ENCODE peak calls at places on chromosomes 1 and 21, in four cellular contexts. One of them, this sample, is unnamed.

GRCh38 chr1:59730759-59731478 is 83.8 kb upstream of the HOOK1 start:
- DNase-seq in K562: peak
- DNase-seq in Panc1: peak
- DNase-seq in HepG2: peak
- DNase-seq in this sample: peak

GRCh38 chr1:197486948-197487347 is 218.9 kb downstream of the CRB1 start:
- DNase-seq in K562: no peak
- DNase-seq in Panc1: no peak
- DNase-seq in HepG2: no peak
- DNase-seq in this sample: no peak

GRCh38 chr1:14637233-14637632 is 38.7 kb downstream of the KAZN start:
- DNase-seq in K562: no peak
- DNase-seq in Panc1: no peak
- DNase-seq in HepG2: no peak
- DNase-seq in this sample: no peak

GRCh38 chr21:34630536-34631143 is 15.7 kb upstream of the RCAN1 start:
- DNase-seq in K562: peak
- DNase-seq in Panc1: peak
- DNase-seq in HepG2: peak
- DNase-seq in this sample: peak

GRCh38 chr1:227214170-227214569 is 104.1 kb downstream of the CDC42BPA start:
- DNase-seq in K562: no peak
- DNase-seq in Panc1: no peak
- DNase-seq in HepG2: no peak
- DNase-seq in this sample: no peak

GRCh38 chr1:78855258-78855657 is 151.3 kb downstream of the ADGRL4 start:
- DNase-seq in K562: no peak
- DNase-seq in Panc1: no peak
- DNase-seq in HepG2: no peak
- DNase-seq in this sample: no peak

GRCh38 chr21:22573834-22574233 is 1575.6 kb downstream of the NCAM2 start:
- DNase-seq in K562: no peak
- DNase-seq in Panc1: no peak
- DNase-seq in HepG2: no peak
- DNase-seq in this sample: no peak

GRCh38 chr1:212410231-212410825 is 4.4 kb downstream of the PACC1 start:
- DNase-seq in K562: no peak
- DNase-seq in Panc1: no peak
- DNase-seq in HepG2: peak
- DNase-seq in this sample: no peak

GRCh38 chr1:35432231-35432630 is 125.0 kb downstream of the KIAA0319L start:
- DNase-seq in K562: no peak
- DNase-seq in Panc1: no peak
- DNase-seq in HepG2: no peak
- DNase-seq in this sample: no peak

GRCh38 chr1:23922321-23922943 is 9.3 kb upstream of the CNR2 start:
- DNase-seq in K562: no peak
- DNase-seq in Panc1: no peak
- DNase-seq in HepG2: no peak
- DNase-seq in this sample: no peak

GRCh38 chr1:28163496-28164120 is 12.9 kb downstream of the PTAFR start:
- DNase-seq in K562: no peak
- DNase-seq in Panc1: no peak
- DNase-seq in HepG2: no peak
- DNase-seq in this sample: no peak

GRCh38 chr21:46622226-46622625 is 13.2 kb upstream of the PRMT2 start:
- DNase-seq in K562: no peak
- DNase-seq in Panc1: no peak
- DNase-seq in HepG2: peak
- DNase-seq in this sample: no peak

GRCh38 chr1:229273507-229274232 is 2.8 kb downstream of the RAB4A start:
- DNase-seq in K562: no peak
- DNase-seq in Panc1: no peak
- DNase-seq in HepG2: peak
- DNase-seq in this sample: no peak

GRCh38 chr1:171381866-171382210 is 67.9 kb downstream of the FMO4 start:
- DNase-seq in K562: no peak
- DNase-seq in Panc1: no peak
- DNase-seq in HepG2: no peak
- DNase-seq in this sample: no peak

GRCh38 chr1:215418876-215419442 is 148.1 kb upstream of the KCTD3 start:
- DNase-seq in K562: no peak
- DNase-seq in Panc1: no peak
- DNase-seq in HepG2: no peak
- DNase-seq in this sample: no peak

GRCh38 chr21:31098576-31099005 is 60.3 kb upstream of the KRTAP19-8 start:
- DNase-seq in K562: peak
- DNase-seq in Panc1: peak
- DNase-seq in HepG2: peak
- DNase-seq in this sample: peak

GRCh38 chr1:39490596-39491145 is 765 bp upstream of the BMP8A start:
- DNase-seq in K562: no peak
- DNase-seq in Panc1: no peak
- DNase-seq in HepG2: no peak
- DNase-seq in this sample: no peak

GRCh38 chr1:19344372-19344810 is 32.3 kb downstream of the SLC66A1 start:
- DNase-seq in K562: peak
- DNase-seq in Panc1: no peak
- DNase-seq in HepG2: peak
- DNase-seq in this sample: no peak

GRCh38 chr1:226975909-226976670 is 36.0 kb downstream of the COQ8A start:
- DNase-seq in K562: no peak
- DNase-seq in Panc1: no peak
- DNase-seq in HepG2: no peak
- DNase-seq in this sample: no peak

GRCh38 chr1:213984387-213985180 is 3.2 kb upstream of the PROX1 start:
- DNase-seq in K562: no peak
- DNase-seq in Panc1: no peak
- DNase-seq in HepG2: no peak
- DNase-seq in this sample: no peak

GRCh38 chr1:169550294-169550693 is 36.0 kb downstream of the F5 start:
- DNase-seq in K562: peak
- DNase-seq in Panc1: no peak
- DNase-seq in HepG2: peak
- DNase-seq in this sample: peak

GRCh38 chr1:234938114-234938513 is 190.5 kb downstream of the TOMM20 start:
- DNase-seq in K562: no peak
- DNase-seq in Panc1: no peak
- DNase-seq in HepG2: no peak
- DNase-seq in this sample: no peak

GRCh38 chr1:205475855-205476254 is 20.0 kb upstream of the BLACAT1 start:
- DNase-seq in K562: no peak
- DNase-seq in Panc1: no peak
- DNase-seq in HepG2: no peak
- DNase-seq in this sample: no peak

GRCh38 chr1:218850367-218850766 is 323.3 kb upstream of the LYPLAL1 start:
- DNase-seq in K562: no peak
- DNase-seq in Panc1: no peak
- DNase-seq in HepG2: no peak
- DNase-seq in this sample: no peak

GRCh38 chr1:183676515-183677189 is 23.5 kb upstream of the APOBEC4 start:
- DNase-seq in K562: no peak
- DNase-seq in Panc1: no peak
- DNase-seq in HepG2: peak
- DNase-seq in this sample: no peak

GRCh38 chr1:23436520-23437354 is 12.2 kb upstream of the TCEA3 start:
- DNase-seq in K562: peak
- DNase-seq in Panc1: no peak
- DNase-seq in HepG2: no peak
- DNase-seq in this sample: no peak

GRCh38 chr1:50973875-50974617 is 4.0 kb downstream of the CDKN2C start:
- DNase-seq in K562: peak
- DNase-seq in Panc1: no peak
- DNase-seq in HepG2: no peak
- DNase-seq in this sample: no peak

GRCh38 chr1:159141584-159142518 is 29.6 kb upstream of the CADM3 start:
- DNase-seq in K562: no peak
- DNase-seq in Panc1: no peak
- DNase-seq in HepG2: no peak
- DNase-seq in this sample: no peak

DNA sequence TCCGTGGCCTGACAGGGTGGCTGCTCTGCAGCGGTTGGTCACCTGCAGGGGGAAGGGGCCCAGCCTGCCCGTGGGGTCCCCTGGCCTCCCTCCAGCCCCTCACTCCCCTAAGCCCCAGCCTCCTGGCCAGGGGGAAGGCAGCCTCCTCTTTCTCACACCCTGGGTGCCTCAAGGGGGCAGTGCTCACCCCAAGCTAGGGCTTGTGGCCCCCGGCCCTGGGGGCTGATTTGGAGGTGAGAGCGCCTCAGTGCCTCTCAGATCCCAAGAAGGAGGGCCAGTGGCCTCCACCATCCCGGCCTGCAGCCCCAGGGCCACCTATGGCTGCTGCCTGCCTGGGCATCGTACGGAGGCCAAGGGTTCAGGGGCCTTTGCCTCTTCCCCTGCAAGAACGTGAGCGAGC is 66.4 kb upstream of the TTC34 start:
- DNase-seq in K562: peak
- DNase-seq in Panc1: no peak
- DNase-seq in HepG2: no peak
- DNase-seq in this sample: no peak
- TF ChIP-seq CTCF in K562: no peak
- TF ChIP-seq CTCF in Panc1: peak
- TF ChIP-seq CTCF in HepG2: peak
- TF ChIP-seq CTCF in this sample: no peak

GRCh38 chr1:33738536-33738935 is 125.3 kb upstream of the HMGB4 start:
- DNase-seq in K562: no peak
- DNase-seq in Panc1: no peak
- DNase-seq in HepG2: no peak
- DNase-seq in this sample: no peak
- TF ChIP-seq TCF7L2 in K562: no peak
- TF ChIP-seq TCF7L2 in Panc1: no peak
- TF ChIP-seq TCF7L2 in HepG2: no peak
- TF ChIP-seq TCF7L2 in this sample: no peak

GRCh38 chr1:245432221-245432620 is 277.4 kb downstream of the KIF26B start:
- DNase-seq in K562: no peak
- DNase-seq in Panc1: no peak
- DNase-seq in HepG2: no peak
- DNase-seq in this sample: no peak

GRCh38 chr1:245436407-245436806 is 281.6 kb downstream of the KIF26B start:
- DNase-seq in K562: no peak
- DNase-seq in Panc1: no peak
- DNase-seq in HepG2: no peak
- DNase-seq in this sample: no peak

GRCh38 chr1:245431706-245432105 is 276.9 kb downstream of the KIF26B start:
- DNase-seq in K562: no peak
- DNase-seq in Panc1: no peak
- DNase-seq in HepG2: no peak
- DNase-seq in this sample: no peak

GRCh38 chr1:245437401-245437800 is 282.6 kb downstream of the KIF26B start:
- DNase-seq in K562: no peak
- DNase-seq in Panc1: no peak
- DNase-seq in HepG2: no peak
- DNase-seq in this sample: no peak

DNA sequence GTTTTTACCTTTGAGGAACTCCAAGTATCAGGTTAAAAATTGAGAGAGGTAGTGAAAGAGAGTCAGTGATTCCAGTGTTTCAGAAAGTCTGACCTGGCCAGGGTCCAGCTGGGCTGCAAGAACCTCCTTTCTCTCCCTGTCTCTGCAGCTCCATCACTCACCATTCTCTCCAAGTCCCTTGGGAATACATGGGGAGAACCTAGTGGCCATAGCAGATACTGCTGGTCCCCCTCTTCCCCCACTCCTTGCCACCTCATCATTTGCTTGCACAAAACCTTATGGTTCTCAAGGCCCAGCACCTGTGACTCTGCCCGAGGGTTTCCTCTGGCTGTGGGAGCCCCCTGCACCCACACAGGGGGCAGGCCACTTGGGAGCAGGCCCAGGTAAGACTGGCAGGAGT is 279.5 kb downstream of the KIF26B start:
- DNase-seq in K562: no peak
- DNase-seq in Panc1: no peak
- DNase-seq in HepG2: no peak
- DNase-seq in this sample: peak
- TF ChIP-seq CTCF in K562: no peak
- TF ChIP-seq CTCF in Panc1: no peak
- TF ChIP-seq CTCF in HepG2: no peak
- TF ChIP-seq CTCF in this sample: peak

DNA sequence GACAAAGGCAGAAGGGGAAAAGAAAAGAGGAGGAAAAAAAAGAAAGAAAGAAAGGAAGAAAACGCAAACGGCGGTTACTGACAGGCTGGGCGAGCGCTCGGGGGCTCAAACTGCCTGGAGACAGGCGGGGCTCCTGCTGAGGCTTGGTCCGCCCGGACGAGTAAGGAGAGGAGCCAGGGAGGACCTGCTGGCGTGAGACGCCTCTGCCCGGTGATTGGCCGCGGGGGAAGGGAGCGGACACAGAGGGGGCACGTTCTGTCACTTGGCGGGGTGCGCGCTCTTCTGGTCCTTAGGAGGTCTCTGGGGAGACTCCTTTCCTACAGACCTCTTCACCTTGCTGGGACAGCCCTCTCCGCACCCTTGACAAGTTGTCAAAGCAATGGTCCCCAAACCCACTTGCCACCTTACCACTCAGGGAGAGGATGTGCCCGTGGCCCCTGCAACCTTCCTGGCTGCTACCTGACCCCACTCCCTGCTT is 791 bp upstream of the PIK3R3 start:
- DNase-seq in K562: peak
- DNase-seq in Panc1: no peak
- DNase-seq in HepG2: no peak
- DNase-seq in this sample: no peak
- TF ChIP-seq TCF7L2 in K562: no peak
- TF ChIP-seq TCF7L2 in Panc1: no peak
- TF ChIP-seq TCF7L2 in HepG2: no peak
- TF ChIP-seq TCF7L2 in this sample: no peak